ENCODE peak calls at places on chromosomes 7 and 10, in nine cellular contexts. W is osteocyte; A is mesenteric fat pad; M is stimulated activated CD8-positive, alpha-beta memory T cell treated with anti-CD3 and anti-CD28 coated beads, Interleukin-4, amount 100 ng/mL, for 48 hours; V is iPS-NIHi11; U is NCI-H2107; S is neuronal stem cell; G is HFFc6; X is T-helper 2 cell. T is an unnamed sample.

GRCh38 chr10:128102480-128103228 is 23.6 kb downstream of the MKI67 start:
- DNase-seq in X (no peak), G (no peak), S (no peak), M (no peak), A (peak), U (no peak), W (peak), V (no peak), T (no peak)

GRCh38 chr7:234041-234711 is 41.8 kb downstream of the FAM20C start:
- DNase-seq in V (no peak), S (no peak), W (no peak), U (no peak), G (no peak), M (no peak), A (no peak), X (no peak), T (no peak)

GRCh38 chr7:158957921-158958471 is 101.6 kb downstream of the DYNC2I1 start:
- DNase-seq in G (no peak), A (no peak), X (peak), W (no peak), M (peak), S (no peak), U (no peak), V (peak), T (no peak)

GRCh38 chr10:34644245-34644644 is 170.9 kb downstream of the PARD3 start:
- DNase-seq in W (no peak), M (no peak), U (no peak), X (no peak), S (no peak), A (no peak), V (no peak), G (no peak), T (no peak)

GRCh38 chr10:126634915-126635314 is 35.6 kb downstream of the C10orf90 start:
- DNase-seq in W (no peak), X (no peak), U (no peak), G (peak), A (no peak), M (no peak), S (no peak), V (no peak), T (no peak)

GRCh38 chr7:27082171-27082570 is 13.6 kb downstream of the HOXA1 start:
- DNase-seq in V (no peak), W (no peak), G (no peak), M (no peak), X (no peak), U (no peak), A (no peak), S (no peak), T (no peak)

GRCh38 chr10:80611481-80611880 is 73.8 kb downstream of the SH2D4B start:
- DNase-seq in A (peak), G (no peak), W (no peak), S (no peak), M (no peak), X (no peak), U (no peak), V (no peak), T (no peak)

GRCh38 chr10:96576277-96576980 is 10.4 kb downstream of the TM9SF3 start:
- DNase-seq in G (no peak), S (no peak), A (no peak), M (no peak), X (no peak), V (no peak), U (no peak), W (no peak), T (no peak)

GRCh38 chr10:12401466-12401865 is 52.1 kb downstream of the CAMK1D start:
- DNase-seq in W (no peak), V (no peak), U (no peak), G (no peak), X (no peak), S (no peak), M (no peak), A (peak), T (peak)

GRCh38 chr10:130127612-130128607 is 8.3 kb upstream of the GLRX3 start:
- DNase-seq in A (no peak), G (peak), V (peak), W (no peak), X (peak), S (peak), U (no peak), M (peak), T (no peak)

GRCh38 chr10:11869743-11870460 is 46.7 kb downstream of the PROSER2 start:
- DNase-seq in V (no peak), M (no peak), X (no peak), U (no peak), G (no peak), S (no peak), A (no peak), W (no peak), T (no peak)

GRCh38 chr10:119428789-119429188 is 113.7 kb downstream of the RGS10 start:
- DNase-seq in V (no peak), S (no peak), M (no peak), G (no peak), A (no peak), U (no peak), W (no peak), X (no peak), T (no peak)

GRCh38 chr10:95308389-95309302 is 17.8 kb upstream of the PDLIM1 start:
- DNase-seq in V (peak), A (no peak), S (no peak), W (no peak), U (no peak), M (peak), X (no peak), G (peak), T (peak)

GRCh38 chr10:60816624-60817023 is 38.3 kb downstream of the CDK1 start:
- DNase-seq in V (peak), A (no peak), W (no peak), S (peak), M (no peak), G (peak), U (peak), X (peak), T (no peak)

GRCh38 chr10:71978476-71978875 is 14.3 kb downstream of the CHST3 start:
- DNase-seq in A (no peak), U (no peak), M (no peak), V (peak), X (no peak), W (no peak), G (no peak), S (no peak), T (no peak)

GRCh38 chr10:102418612-102419560 is at the start of gene PSD:
- DNase-seq in X (no peak), S (no peak), M (no peak), U (peak), A (no peak), V (peak), G (no peak), W (no peak), T (no peak)

GRCh38 chr10:69825604-69826003 is 23.9 kb downstream of the COL13A1 start:
- DNase-seq in A (no peak), G (no peak), X (no peak), M (no peak), V (no peak), S (no peak), U (no peak), W (no peak), T (no peak)

GRCh38 chr10:28305551-28305950 is 2.7 kb upstream of the MPP7 start:
- DNase-seq in A (no peak), U (no peak), X (no peak), G (no peak), S (no peak), M (no peak), W (peak), V (no peak), T (no peak)

GRCh38 chr10:132560248-132560731 is 22.7 kb downstream of the INPP5A start:
- DNase-seq in A (no peak), X (no peak), U (no peak), V (no peak), G (no peak), M (no peak), W (no peak), S (no peak), T (no peak)

GRCh38 chr7:16433568-16434122 is 12.3 kb upstream of the CRPPA start:
- DNase-seq in S (no peak), W (no peak), X (no peak), U (no peak), V (no peak), G (no peak), M (no peak), A (no peak), T (no peak)

GRCh38 chr7:98674461-98674860 is 57.4 kb downstream of the NPTX2 start:
- DNase-seq in U (no peak), V (no peak), W (no peak), X (no peak), G (no peak), A (no peak), S (no peak), M (no peak), T (no peak)

GRCh38 chr7:28041508-28042314 is 138.9 kb downstream of the JAZF1 start:
- DNase-seq in X (peak), W (no peak), S (no peak), A (no peak), M (no peak), G (peak), U (no peak), V (no peak), T (no peak)

GRCh38 chr10:87090779-87091178 is 3.9 kb downstream of the GLUD1 start:
- DNase-seq in V (no peak), U (no peak), M (no peak), A (no peak), X (no peak), W (no peak), S (no peak), G (no peak), T (no peak)

GRCh38 chr7:158618745-158619140 is 31.1 kb upstream of the PTPRN2 start:
- DNase-seq in X (no peak), U (no peak), G (no peak), M (no peak), A (no peak), V (no peak), W (no peak), S (no peak), T (no peak)

GRCh38 chr7:2049782-2050510 is 182.8 kb downstream of the MAD1L1 start:
- DNase-seq in G (no peak), U (no peak), M (no peak), V (no peak), A (no peak), W (no peak), X (no peak), S (no peak), T (no peak)

GRCh38 chr10:48733329-48733728 is 48.7 kb downstream of the WDFY4 start:
- DNase-seq in G (no peak), U (no peak), W (peak), V (no peak), A (no peak), X (no peak), S (no peak), M (no peak), T (no peak)

GRCh38 chr7:92621641-92622429 is 31.6 kb upstream of the FAM133B start:
- DNase-seq in A (no peak), G (peak), W (no peak), M (no peak), U (no peak), V (no peak), S (no peak), X (peak), T (no peak)

GRCh38 chr7:78542551-78542950 is 744.0 kb downstream of the PHTF2 start:
- DNase-seq in W (no peak), A (no peak), U (no peak), G (no peak), M (no peak), V (no peak), X (no peak), S (no peak), T (no peak)